ENCODE peak calls at places on chromosomes 11 and 22, in ten cellular contexts. One of them, this sample, is unnamed.

GRCh38 chr11:123407124-123407995 is 22.7 kb upstream of the GRAMD1B start:
- DNase-seq in mesenchymal stem cell: peak
- DNase-seq in WERI-Rb-1: peak
- DNase-seq in retina: peak
- DNase-seq in amniotic stem cell: peak
- DNase-seq in HAP-1: peak
- DNase-seq in GM23248: peak
- DNase-seq in NCI-H446 treated with DMSO at 0.1 percent for 48 hours: peak
- DNase-seq in activated CD8-positive, alpha-beta memory T cell treated with anti-CD3 and anti-CD28 coated beads for 48 hours: no peak
- DNase-seq in COR-L47: peak
- DNase-seq in this sample: peak

GRCh38 chr22:42892571-42893316 is 35.7 kb upstream of the ARFGAP3 start:
- DNase-seq in mesenchymal stem cell: no peak
- DNase-seq in WERI-Rb-1: no peak
- DNase-seq in retina: no peak
- DNase-seq in amniotic stem cell: no peak
- DNase-seq in HAP-1: no peak
- DNase-seq in GM23248: no peak
- DNase-seq in NCI-H446 treated with DMSO at 0.1 percent for 48 hours: no peak
- DNase-seq in activated CD8-positive, alpha-beta memory T cell treated with anti-CD3 and anti-CD28 coated beads for 48 hours: no peak
- DNase-seq in COR-L47: peak
- DNase-seq in this sample: no peak

GRCh38 chr22:50403701-50404101 is 60.6 kb downstream of the PPP6R2 start:
- DNase-seq in mesenchymal stem cell: no peak
- DNase-seq in WERI-Rb-1: no peak
- DNase-seq in retina: no peak
- DNase-seq in amniotic stem cell: no peak
- DNase-seq in HAP-1: no peak
- DNase-seq in GM23248: no peak
- DNase-seq in NCI-H446 treated with DMSO at 0.1 percent for 48 hours: no peak
- DNase-seq in activated CD8-positive, alpha-beta memory T cell treated with anti-CD3 and anti-CD28 coated beads for 48 hours: no peak
- DNase-seq in COR-L47: peak
- DNase-seq in this sample: no peak

GRCh38 chr11:2890466-2891241 is 5.1 kb upstream of the CDKN1C start:
- DNase-seq in mesenchymal stem cell: no peak
- DNase-seq in WERI-Rb-1: no peak
- DNase-seq in retina: no peak
- DNase-seq in amniotic stem cell: no peak
- DNase-seq in HAP-1: no peak
- DNase-seq in GM23248: no peak
- DNase-seq in NCI-H446 treated with DMSO at 0.1 percent for 48 hours: no peak
- DNase-seq in activated CD8-positive, alpha-beta memory T cell treated with anti-CD3 and anti-CD28 coated beads for 48 hours: no peak
- DNase-seq in COR-L47: peak
- DNase-seq in this sample: peak

GRCh38 chr11:74044538-74044937 is 35.7 kb upstream of the UCP3 start:
- DNase-seq in mesenchymal stem cell: no peak
- DNase-seq in WERI-Rb-1: no peak
- DNase-seq in retina: no peak
- DNase-seq in amniotic stem cell: no peak
- DNase-seq in HAP-1: peak
- DNase-seq in GM23248: no peak
- DNase-seq in NCI-H446 treated with DMSO at 0.1 percent for 48 hours: no peak
- DNase-seq in activated CD8-positive, alpha-beta memory T cell treated with anti-CD3 and anti-CD28 coated beads for 48 hours: no peak
- DNase-seq in COR-L47: no peak
- DNase-seq in this sample: no peak

GRCh38 chr22:27405672-27406388 is 395.7 kb downstream of the MN1 start:
- DNase-seq in mesenchymal stem cell: peak
- DNase-seq in WERI-Rb-1: peak
- DNase-seq in retina: peak
- DNase-seq in amniotic stem cell: peak
- DNase-seq in HAP-1: peak
- DNase-seq in GM23248: peak
- DNase-seq in NCI-H446 treated with DMSO at 0.1 percent for 48 hours: no peak
- DNase-seq in activated CD8-positive, alpha-beta memory T cell treated with anti-CD3 and anti-CD28 coated beads for 48 hours: peak
- DNase-seq in COR-L47: no peak
- DNase-seq in this sample: peak

GRCh38 chr11:65090628-65091027 is 5.4 kb upstream of the VPS51 start:
- DNase-seq in mesenchymal stem cell: no peak
- DNase-seq in WERI-Rb-1: no peak
- DNase-seq in retina: no peak
- DNase-seq in amniotic stem cell: no peak
- DNase-seq in HAP-1: no peak
- DNase-seq in GM23248: no peak
- DNase-seq in NCI-H446 treated with DMSO at 0.1 percent for 48 hours: no peak
- DNase-seq in activated CD8-positive, alpha-beta memory T cell treated with anti-CD3 and anti-CD28 coated beads for 48 hours: no peak
- DNase-seq in COR-L47: no peak
- DNase-seq in this sample: no peak

GRCh38 chr11:133659542-133660201 is 127.4 kb upstream of the OPCML start:
- DNase-seq in mesenchymal stem cell: no peak
- DNase-seq in WERI-Rb-1: peak
- DNase-seq in retina: no peak
- DNase-seq in amniotic stem cell: no peak
- DNase-seq in HAP-1: no peak
- DNase-seq in GM23248: no peak
- DNase-seq in NCI-H446 treated with DMSO at 0.1 percent for 48 hours: no peak
- DNase-seq in activated CD8-positive, alpha-beta memory T cell treated with anti-CD3 and anti-CD28 coated beads for 48 hours: no peak
- DNase-seq in COR-L47: no peak
- DNase-seq in this sample: no peak

GRCh38 chr11:120985718-120986569 is 38.0 kb upstream of the TBCEL start:
- DNase-seq in mesenchymal stem cell: peak
- DNase-seq in WERI-Rb-1: no peak
- DNase-seq in retina: peak
- DNase-seq in amniotic stem cell: no peak
- DNase-seq in HAP-1: peak
- DNase-seq in GM23248: peak
- DNase-seq in NCI-H446 treated with DMSO at 0.1 percent for 48 hours: no peak
- DNase-seq in activated CD8-positive, alpha-beta memory T cell treated with anti-CD3 and anti-CD28 coated beads for 48 hours: peak
- DNase-seq in COR-L47: peak
- DNase-seq in this sample: peak

GRCh38 chr22:35921777-35922176 is 106.8 kb downstream of the RBFOX2 start:
- DNase-seq in mesenchymal stem cell: peak
- DNase-seq in WERI-Rb-1: peak
- DNase-seq in retina: peak
- DNase-seq in amniotic stem cell: peak
- DNase-seq in HAP-1: peak
- DNase-seq in GM23248: peak
- DNase-seq in NCI-H446 treated with DMSO at 0.1 percent for 48 hours: peak
- DNase-seq in activated CD8-positive, alpha-beta memory T cell treated with anti-CD3 and anti-CD28 coated beads for 48 hours: no peak
- DNase-seq in COR-L47: peak
- DNase-seq in this sample: peak

GRCh38 chr11:115623021-115623451 is 118.8 kb upstream of the CADM1 start:
- DNase-seq in mesenchymal stem cell: peak
- DNase-seq in WERI-Rb-1: no peak
- DNase-seq in retina: peak
- DNase-seq in amniotic stem cell: peak
- DNase-seq in HAP-1: no peak
- DNase-seq in GM23248: peak
- DNase-seq in NCI-H446 treated with DMSO at 0.1 percent for 48 hours: no peak
- DNase-seq in activated CD8-positive, alpha-beta memory T cell treated with anti-CD3 and anti-CD28 coated beads for 48 hours: no peak
- DNase-seq in COR-L47: no peak
- DNase-seq in this sample: peak

GRCh38 chr22:28989035-28989464 is 72.6 kb downstream of the C22orf31 start:
- DNase-seq in mesenchymal stem cell: no peak
- DNase-seq in WERI-Rb-1: no peak
- DNase-seq in retina: no peak
- DNase-seq in amniotic stem cell: no peak
- DNase-seq in HAP-1: peak
- DNase-seq in GM23248: peak
- DNase-seq in NCI-H446 treated with DMSO at 0.1 percent for 48 hours: no peak
- DNase-seq in activated CD8-positive, alpha-beta memory T cell treated with anti-CD3 and anti-CD28 coated beads for 48 hours: no peak
- DNase-seq in COR-L47: no peak
- DNase-seq in this sample: no peak

GRCh38 chr11:36237341-36237740 is 51.9 kb downstream of the COMMD9 start:
- DNase-seq in mesenchymal stem cell: no peak
- DNase-seq in WERI-Rb-1: no peak
- DNase-seq in retina: no peak
- DNase-seq in amniotic stem cell: no peak
- DNase-seq in HAP-1: no peak
- DNase-seq in GM23248: no peak
- DNase-seq in NCI-H446 treated with DMSO at 0.1 percent for 48 hours: no peak
- DNase-seq in activated CD8-positive, alpha-beta memory T cell treated with anti-CD3 and anti-CD28 coated beads for 48 hours: no peak
- DNase-seq in COR-L47: no peak
- DNase-seq in this sample: no peak

GRCh38 chr11:34343153-34343552 is 14.7 kb downstream of the ABTB2 start:
- DNase-seq in mesenchymal stem cell: peak
- DNase-seq in WERI-Rb-1: no peak
- DNase-seq in retina: no peak
- DNase-seq in amniotic stem cell: no peak
- DNase-seq in HAP-1: no peak
- DNase-seq in GM23248: peak
- DNase-seq in NCI-H446 treated with DMSO at 0.1 percent for 48 hours: no peak
- DNase-seq in activated CD8-positive, alpha-beta memory T cell treated with anti-CD3 and anti-CD28 coated beads for 48 hours: no peak
- DNase-seq in COR-L47: no peak
- DNase-seq in this sample: peak

GRCh38 chr11:117808768-117809167 is 11.8 kb upstream of the DSCAML1 start:
- DNase-seq in mesenchymal stem cell: no peak
- DNase-seq in WERI-Rb-1: no peak
- DNase-seq in retina: no peak
- DNase-seq in amniotic stem cell: no peak
- DNase-seq in HAP-1: no peak
- DNase-seq in GM23248: no peak
- DNase-seq in NCI-H446 treated with DMSO at 0.1 percent for 48 hours: no peak
- DNase-seq in activated CD8-positive, alpha-beta memory T cell treated with anti-CD3 and anti-CD28 coated beads for 48 hours: no peak
- DNase-seq in COR-L47: no peak
- DNase-seq in this sample: no peak

GRCh38 chr11:108958446-108959123 is 293.7 kb downstream of the DDX10 start:
- DNase-seq in mesenchymal stem cell: peak
- DNase-seq in WERI-Rb-1: no peak
- DNase-seq in retina: no peak
- DNase-seq in amniotic stem cell: peak
- DNase-seq in HAP-1: no peak
- DNase-seq in GM23248: peak
- DNase-seq in NCI-H446 treated with DMSO at 0.1 percent for 48 hours: no peak
- DNase-seq in activated CD8-positive, alpha-beta memory T cell treated with anti-CD3 and anti-CD28 coated beads for 48 hours: no peak
- DNase-seq in COR-L47: no peak
- DNase-seq in this sample: no peak

GRCh38 chr11:47348859-47349258 is 3.6 kb downstream of the MYBPC3 start:
- DNase-seq in mesenchymal stem cell: peak
- DNase-seq in WERI-Rb-1: peak
- DNase-seq in retina: no peak
- DNase-seq in amniotic stem cell: no peak
- DNase-seq in HAP-1: peak
- DNase-seq in GM23248: peak
- DNase-seq in NCI-H446 treated with DMSO at 0.1 percent for 48 hours: no peak
- DNase-seq in activated CD8-positive, alpha-beta memory T cell treated with anti-CD3 and anti-CD28 coated beads for 48 hours: no peak
- DNase-seq in COR-L47: peak
- DNase-seq in this sample: peak

GRCh38 chr11:9260182-9261146 is 4.7 kb downstream of the DENND5A start:
- DNase-seq in mesenchymal stem cell: peak
- DNase-seq in WERI-Rb-1: no peak
- DNase-seq in retina: no peak
- DNase-seq in amniotic stem cell: no peak
- DNase-seq in HAP-1: no peak
- DNase-seq in GM23248: peak
- DNase-seq in NCI-H446 treated with DMSO at 0.1 percent for 48 hours: no peak
- DNase-seq in activated CD8-positive, alpha-beta memory T cell treated with anti-CD3 and anti-CD28 coated beads for 48 hours: no peak
- DNase-seq in COR-L47: no peak
- DNase-seq in this sample: no peak

GRCh38 chr22:37961062-37961461 is 7.6 kb downstream of the POLR2F start:
- DNase-seq in mesenchymal stem cell: no peak
- DNase-seq in WERI-Rb-1: no peak
- DNase-seq in retina: no peak
- DNase-seq in amniotic stem cell: no peak
- DNase-seq in HAP-1: no peak
- DNase-seq in GM23248: no peak
- DNase-seq in NCI-H446 treated with DMSO at 0.1 percent for 48 hours: no peak
- DNase-seq in activated CD8-positive, alpha-beta memory T cell treated with anti-CD3 and anti-CD28 coated beads for 48 hours: no peak
- DNase-seq in COR-L47: no peak
- DNase-seq in this sample: no peak

GRCh38 chr11:10627816-10628215 is 59.4 kb upstream of the LYVE1 start:
- DNase-seq in mesenchymal stem cell: no peak
- DNase-seq in WERI-Rb-1: no peak
- DNase-seq in retina: no peak
- DNase-seq in amniotic stem cell: no peak
- DNase-seq in HAP-1: no peak
- DNase-seq in GM23248: no peak
- DNase-seq in NCI-H446 treated with DMSO at 0.1 percent for 48 hours: no peak
- DNase-seq in activated CD8-positive, alpha-beta memory T cell treated with anti-CD3 and anti-CD28 coated beads for 48 hours: no peak
- DNase-seq in COR-L47: no peak
- DNase-seq in this sample: no peak

GRCh38 chr22:45903355-45904149 is 73.4 kb downstream of the WNT7B start:
- DNase-seq in mesenchymal stem cell: peak
- DNase-seq in WERI-Rb-1: no peak
- DNase-seq in retina: no peak
- DNase-seq in amniotic stem cell: peak
- DNase-seq in HAP-1: no peak
- DNase-seq in GM23248: peak
- DNase-seq in NCI-H446 treated with DMSO at 0.1 percent for 48 hours: no peak
- DNase-seq in activated CD8-positive, alpha-beta memory T cell treated with anti-CD3 and anti-CD28 coated beads for 48 hours: no peak
- DNase-seq in COR-L47: no peak
- DNase-seq in this sample: no peak

GRCh38 chr11:120337133-120337895 is 1.1 kb downstream of the ARHGEF12 start:
- DNase-seq in mesenchymal stem cell: peak
- DNase-seq in WERI-Rb-1: peak
- DNase-seq in retina: no peak
- DNase-seq in amniotic stem cell: no peak
- DNase-seq in HAP-1: peak
- DNase-seq in GM23248: peak
- DNase-seq in NCI-H446 treated with DMSO at 0.1 percent for 48 hours: no peak
- DNase-seq in activated CD8-positive, alpha-beta memory T cell treated with anti-CD3 and anti-CD28 coated beads for 48 hours: no peak
- DNase-seq in COR-L47: no peak
- DNase-seq in this sample: peak

GRCh38 chr11:67262731-67263675 is 3.3 kb upstream of the GRK2 start:
- DNase-seq in mesenchymal stem cell: peak
- DNase-seq in WERI-Rb-1: peak
- DNase-seq in retina: peak
- DNase-seq in amniotic stem cell: peak
- DNase-seq in HAP-1: peak
- DNase-seq in GM23248: peak
- DNase-seq in NCI-H446 treated with DMSO at 0.1 percent for 48 hours: peak
- DNase-seq in activated CD8-positive, alpha-beta memory T cell treated with anti-CD3 and anti-CD28 coated beads for 48 hours: no peak
- DNase-seq in COR-L47: peak
- DNase-seq in this sample: peak

This sample was measured in cardiac muscle cell.